ENCODE peak calls at places on chromosome 1, in seven cellular contexts. M is neural progenitor cell; B is breast epithelium; F is KBM-7; I is GF-D8; A is activated CD4-positive, CD25-positive, alpha-beta regulatory T cell treated with anti-CD3 and anti-CD28 coated beads, Interleukin-2, amount 50 U/mL, for 72 hours; U is AG09319. W is an unnamed sample.

GRCh38 chr1:81387446-81387845 is 413.3 kb upstream of the ADGRL2 start:
- DNase-seq in M (no peak), F (no peak), A (no peak), B (no peak), U (no peak), I (no peak), W (no peak)

GRCh38 chr1:100722211-100722610 is 2.7 kb downstream of the VCAM1 start:
- DNase-seq in I (no peak), M (no peak), B (no peak), A (no peak), F (no peak), U (no peak), W (no peak)

GRCh38 chr1:6803357-6803756 is 18.1 kb downstream of the CAMTA1 start:
- DNase-seq in M (no peak), F (no peak), A (no peak), I (no peak), U (no peak), B (no peak), W (no peak)

GRCh38 chr1:147738129-147738528 is 22.3 kb downstream of the GJA5 start:
- DNase-seq in I (no peak), U (no peak), M (no peak), F (no peak), A (no peak), B (no peak), W (no peak)

GRCh38 chr1:89962024-89962741 is 32.7 kb upstream of the ZNF326 start:
- DNase-seq in M (no peak), F (peak), B (no peak), A (no peak), I (no peak), U (no peak), W (no peak)

GRCh38 chr1:7560128-7560527 is 211.0 kb upstream of the VAMP3 start:
- DNase-seq in B (no peak), I (no peak), M (no peak), U (no peak), A (no peak), F (no peak), W (peak)

GRCh38 chr1:62285984-62286481 is 33.2 kb downstream of the KANK4 start:
- DNase-seq in A (no peak), I (no peak), M (peak), U (no peak), B (no peak), F (no peak), W (peak)

GRCh38 chr1:157092831-157093230 is 6.8 kb downstream of the ETV3L start:
- DNase-seq in F (no peak), M (no peak), I (no peak), B (no peak), A (no peak), U (no peak), W (no peak)

GRCh38 chr1:198833706-198834497 is 195.1 kb downstream of the PTPRC start:
- DNase-seq in F (no peak), I (no peak), M (no peak), A (no peak), U (no peak), B (no peak), W (no peak)

GRCh38 chr1:206912445-206913095 is 9.2 kb downstream of the FCMR start:
- DNase-seq in F (peak), M (peak), U (no peak), B (peak), I (peak), A (peak), W (peak)

GRCh38 chr1:188891958-188892357 is 1585.7 kb downstream of the BRINP3 start:
- DNase-seq in I (no peak), B (no peak), F (no peak), A (no peak), M (no peak), U (no peak), W (no peak)

GRCh38 chr1:58764294-58764978 is 19.4 kb downstream of the JUN start:
- DNase-seq in A (no peak), F (no peak), U (no peak), M (no peak), B (no peak), I (no peak), W (no peak)

GRCh38 chr1:37999434-38000232 is 5.7 kb downstream of the FHL3 start:
- DNase-seq in M (peak), A (no peak), I (peak), B (no peak), F (peak), U (no peak), W (peak)

GRCh38 chr1:1290238-1290731 is 10.0 kb downstream of the SCNN1D start:
- DNase-seq in F (peak), A (peak), B (no peak), I (no peak), M (peak), U (no peak), W (peak)

GRCh38 chr1:199447906-199448305 is 579.6 kb upstream of the NR5A2 start:
- DNase-seq in A (no peak), F (no peak), M (peak), U (no peak), I (no peak), B (no peak), W (no peak)

GRCh38 chr1:225866061-225866844 is 15.9 kb downstream of the TMEM63A start:
- DNase-seq in I (peak), B (no peak), A (peak), M (no peak), F (peak), U (no peak), W (no peak)

GRCh38 chr1:203128691-203129500 is 1.4 kb downstream of the ADORA1 start:
- DNase-seq in U (no peak), M (no peak), A (no peak), I (no peak), F (no peak), B (peak), W (no peak)

GRCh38 chr1:44775930-44776748 is 799 bp downstream of the RPS8 start:
- DNase-seq in I (no peak), A (no peak), F (peak), U (no peak), B (no peak), M (no peak), W (peak)

GRCh38 chr1:107795994-107796393 is 169.0 kb downstream of the VAV3 start:
- DNase-seq in U (no peak), F (no peak), B (no peak), I (no peak), A (no peak), M (no peak), W (no peak)

GRCh38 chr1:198267921-198268320 is 111.1 kb downstream of the NEK7 start:
- DNase-seq in F (no peak), I (no peak), U (no peak), B (no peak), A (no peak), M (no peak), W (no peak)

GRCh38 chr1:25744140-25744581 is 55.8 kb upstream of the SELENON start:
- DNase-seq in A (no peak), M (peak), I (peak), U (peak), F (no peak), B (peak), W (peak)

GRCh38 chr1:56715161-56715560 is 70.0 kb downstream of the PRKAA2 start:
- DNase-seq in A (no peak), M (no peak), F (no peak), B (no peak), U (no peak), I (no peak), W (no peak)

GRCh38 chr1:85148524-85149250 is 52.1 kb downstream of the SYDE2 start:
- DNase-seq in I (no peak), U (no peak), B (no peak), F (peak), A (no peak), M (no peak), W (no peak)

W was measured in pancreas.